ENCODE peak calls at places on chromosomes 11 and 22, in nine cellular contexts. O is pancreas; L is naive thymus-derived CD8-positive, alpha-beta T cell; M is small intestine; X is substantia nigra; Q is HEK293T; H is GM10248; Z is tibial nerve; P is NCI-H748 treated with DMSO at 0.1 percent for 48 hours. B is an unnamed sample.
A peak's percentile ranks its signal among the peaks of the same experiment; 100 is the strongest.

GRCh38 chr11:64062185-64063039 is 26.7 kb downstream of the FLRT1 start:
- DNase-seq in P (no peak), H (no peak), M (no peak), L (no peak), Z (no peak), X (no peak), Q (no peak), O (no peak), B (no peak)

GRCh38 chr11:117657801-117658200 is 139.2 kb downstream of the DSCAML1 start:
- DNase-seq in O (no peak), L (no peak), X (peak; percentile 44), M (no peak), Z (no peak), P (no peak), Q (no peak), H (no peak), B (no peak)

GRCh38 chr11:68282141-68282860 is 10.5 kb upstream of the C11orf24 start:
- DNase-seq in O (no peak), L (peak; percentile 39), H (peak; percentile 68), M (no peak), P (no peak), X (no peak), Q (no peak), Z (no peak), B (no peak)

GRCh38 chr11:123473941-123474668 is 44.0 kb downstream of the GRAMD1B start:
- DNase-seq in M (no peak), Z (no peak), Q (no peak), X (no peak), H (no peak), L (no peak), O (no peak), P (no peak), B (no peak)

GRCh38 chr22:50419116-50419515 is 55.7 kb downstream of the SBF1 start:
- DNase-seq in L (no peak), M (no peak), O (no peak), Z (no peak), Q (no peak), H (no peak), X (no peak), P (no peak), B (no peak)

GRCh38 chr11:17477361-17477760 is 716 bp upstream of the ABCC8 start:
- DNase-seq in P (no peak), M (no peak), L (no peak), Q (no peak), X (no peak), H (no peak), O (no peak), Z (no peak), B (no peak)

GRCh38 chr11:63837027-63837688 is 1.8 kb upstream of the MARK2 start:
- DNase-seq in M (peak; percentile 89), P (peak; percentile 78), Q (peak; percentile 78), X (peak; percentile 34), O (peak; percentile 72), H (peak; percentile 76), L (peak; percentile 78), Z (peak; percentile 75), B (peak; percentile 74)

GRCh38 chr22:30170126-30170525 is 76.4 kb downstream of the LIF start:
- DNase-seq in M (no peak), O (no peak), X (no peak), Z (no peak), P (no peak), Q (no peak), L (no peak), H (no peak), B (no peak)

GRCh38 chr11:17148536-17148935 is 59.2 kb downstream of the PIK3C2A start:
- DNase-seq in Z (no peak), O (no peak), M (no peak), Q (no peak), L (no peak), P (no peak), H (no peak), X (no peak), B (no peak)

B was measured in B cell.